ENCODE peak calls at places on chromosomes 6 and 20, in ten cellular contexts. V is activated T-cell treated with anti-CD3 and anti-CD28 coated beads, Interleukin-2, amount 50 U/mL, for 24 hours; C is amniotic stem cell; O is astrocyte; F is heart right ventricle; K is OCI-M1; Z is IMR-90; E is ELR; N is upper lobe of right lung; D is retinal pigment epithelial cell. S is an unnamed sample.

GRCh38 chr6:47071681-47072080 is 29.5 kb upstream of the ADGRF1 start:
- DNase-seq in V (no peak), C (no peak), O (no peak), F (no peak), K (no peak), Z (no peak), E (no peak), N (no peak), D (no peak), S (no peak)

GRCh38 chr6:134400941-134401340 is 83.0 kb upstream of the SGK1 start:
- DNase-seq in V (no peak), C (no peak), O (no peak), F (no peak), K (no peak), Z (no peak), E (no peak), N (no peak), D (no peak), S (peak)

GRCh38 chr6:126076992-126077664 is 90.8 kb downstream of the TRMT11 start:
- DNase-seq in V (no peak), C (no peak), O (no peak), F (no peak), K (peak), Z (no peak), E (no peak), N (no peak), D (no peak), S (no peak)

GRCh38 chr20:59891581-59891980 is 41.9 kb downstream of the SYCP2 start:
- DNase-seq in V (no peak), C (no peak), O (no peak), F (no peak), K (no peak), Z (no peak), E (no peak), N (no peak), D (no peak), S (no peak)

GRCh38 chr6:117482240-117483003 is at the start of gene DCBLD1:
- DNase-seq in V (peak), C (peak), O (peak), F (peak), K (peak), Z (peak), E (peak), N (peak), D (peak), S (peak)

GRCh38 chr20:44908987-44909871 is 631 bp upstream of the PABPC1L start:
- DNase-seq in V (no peak), C (no peak), O (no peak), F (no peak), K (no peak), Z (no peak), E (no peak), N (no peak), D (no peak), S (no peak)

GRCh38 chr6:37940074-37940847 is 120.7 kb downstream of the ZFAND3 start:
- DNase-seq in V (no peak), C (no peak), O (peak), F (no peak), K (peak), Z (peak), E (no peak), N (no peak), D (peak), S (no peak)

GRCh38 chr6:55825402-55826051 is 49.9 kb downstream of the BMP5 start:
- DNase-seq in V (no peak), C (no peak), O (peak), F (no peak), K (no peak), Z (peak), E (peak), N (no peak), D (peak), S (peak)

GRCh38 chr20:46131396-46131795 is 13.3 kb downstream of the CD40 start:
- DNase-seq in V (no peak), C (no peak), O (peak), F (no peak), K (no peak), Z (peak), E (no peak), N (peak), D (no peak), S (no peak)

GRCh38 chr6:79307321-79308036 is 73.0 kb upstream of the HMGN3 start:
- DNase-seq in V (no peak), C (no peak), O (peak), F (no peak), K (no peak), Z (no peak), E (peak), N (no peak), D (peak), S (peak)

GRCh38 chr6:25942561-25943147 is 12.2 kb upstream of the SLC17A2 start:
- DNase-seq in V (no peak), C (no peak), O (no peak), F (no peak), K (peak), Z (peak), E (peak), N (no peak), D (no peak), S (peak)

S was measured in epithelial cell of esophagus.